ENCODE peak calls at places on chromosomes 3 and 15, in eight cellular contexts. X is transverse colon, I is HL-60, K is adrenal gland, Y is spleen, L is fibroblast of lung, F is HepG2, G is GM12878. V is an unnamed sample.

GRCh38 chr3:156812521-156813335 is 13.4 kb upstream of the LEKR1 start:
- DNase-seq in X (no peak), I (peak; percentile 67), K (no peak), Y (no peak), L (peak; percentile 46), F (peak; percentile 82), G (no peak), V (no peak)

GRCh38 chr3:73094127-73094526 is 32.7 kb downstream of the EBLN2 start:
- DNase-seq in X (no peak), I (peak; percentile 54), K (no peak), Y (no peak), L (peak; percentile 23), F (peak; percentile 23), G (no peak), V (no peak)

GRCh38 chr15:72237286-72238224 is 6.6 kb upstream of the PKM start:
- DNase-seq in X (peak; percentile 51), I (peak; percentile 94), K (peak; percentile 91), Y (no peak), L (peak; percentile 98), F (peak; percentile 85), G (peak; percentile 51), V (no peak)

GRCh38 chr3:173739716-173740115 is 342.2 kb downstream of the NLGN1 start:
- DNase-seq in X (no peak), I (no peak), K (no peak), Y (no peak), L (peak; percentile 72), F (no peak), G (no peak), V (no peak)

GRCh38 chr3:13200465-13200864 is 127.2 kb upstream of the IQSEC1 start:
- DNase-seq in X (no peak), I (no peak), K (no peak), Y (no peak), L (no peak), F (no peak), G (no peak), V (no peak)

GRCh38 chr3:112709929-112710328 is 69.0 kb upstream of the CCDC80 start:
- DNase-seq in X (no peak), I (no peak), K (no peak), Y (no peak), L (no peak), F (no peak), G (no peak), V (no peak)

GRCh38 chr3:46903341-46904302 is 26.1 kb downstream of the PTH1R start:
- DNase-seq in X (no peak), I (no peak), K (no peak), Y (peak; percentile 64), L (peak; percentile 63), F (no peak), G (no peak), V (no peak)

GRCh38 chr15:60798821-60799220 is 319.9 kb upstream of the ICE2 start:
- DNase-seq in X (no peak), I (no peak), K (peak; percentile 65), Y (no peak), L (peak; percentile 63), F (peak; percentile 25), G (peak; percentile 19), V (no peak)

GRCh38 chr15:67736810-67737209 is 88.5 kb upstream of the SKOR1 start:
- DNase-seq in X (no peak), I (no peak), K (no peak), Y (no peak), L (peak; percentile 22), F (no peak), G (no peak), V (no peak)

GRCh38 chr3:61442696-61443095 is 118.7 kb upstream of the PTPRG start:
- DNase-seq in X (no peak), I (no peak), K (no peak), Y (no peak), L (peak; percentile 7), F (no peak), G (no peak), V (no peak)

GRCh38 chr3:132645058-132645457 is 14.6 kb downstream of the ACAD11 start:
- DNase-seq in X (no peak), I (no peak), K (no peak), Y (no peak), L (no peak), F (no peak), G (no peak), V (no peak)

GRCh38 chr3:147939425-147940196 is 530.4 kb downstream of the ZIC1 start:
- DNase-seq in X (no peak), I (no peak), K (no peak), Y (no peak), L (peak; percentile 38), F (no peak), G (no peak), V (no peak)

GRCh38 chr3:50340404-50341329 is at the start of gene RASSF1:
- DNase-seq in X (peak; percentile 80), I (peak; percentile 95), K (peak; percentile 52), Y (peak; percentile 96), L (no peak), F (no peak), G (no peak), V (peak; percentile 54)

GRCh38 chr15:80693682-80694623 is 1.2 kb upstream of the ABHD17C start:
- DNase-seq in X (no peak), I (no peak), K (peak; percentile 26), Y (no peak), L (no peak), F (no peak), G (no peak), V (no peak)

GRCh38 chr15:80694624-80695098 is 449 bp upstream of the ABHD17C start:
- DNase-seq in X (peak; percentile 59), I (peak; percentile 4), K (peak; percentile 27), Y (peak; percentile 84), L (peak; percentile 48), F (no peak), G (no peak), V (peak; percentile 4)

GRCh38 chr15:80695099-80695910 is at the start of gene ABHD17C:
- DNase-seq in X (peak; percentile 74), I (peak; percentile 26), K (peak; percentile 52), Y (peak; percentile 91), L (peak; percentile 72), F (peak; percentile 9), G (no peak), V (peak; percentile 14)

GRCh38 chr15:80697316-80697715 is 2.2 kb downstream of the ABHD17C start:
- DNase-seq in X (peak; percentile 41), I (no peak), K (no peak), Y (no peak), L (no peak), F (no peak), G (no peak), V (no peak)

GRCh38 chr15:80695911-80696651 is 971 bp downstream of the ABHD17C start:
- DNase-seq in X (peak; percentile 78), I (peak; percentile 10), K (peak; percentile 34), Y (no peak), L (peak; percentile 22), F (peak; percentile 20), G (no peak), V (peak; percentile 5)
- TF ChIP-seq CTCF in X (peak; percentile 42), I (no peak), K (no peak), Y (no peak), L (peak; percentile 40), F (peak; percentile 20), G (peak; percentile 31), V (no peak)

DNA sequence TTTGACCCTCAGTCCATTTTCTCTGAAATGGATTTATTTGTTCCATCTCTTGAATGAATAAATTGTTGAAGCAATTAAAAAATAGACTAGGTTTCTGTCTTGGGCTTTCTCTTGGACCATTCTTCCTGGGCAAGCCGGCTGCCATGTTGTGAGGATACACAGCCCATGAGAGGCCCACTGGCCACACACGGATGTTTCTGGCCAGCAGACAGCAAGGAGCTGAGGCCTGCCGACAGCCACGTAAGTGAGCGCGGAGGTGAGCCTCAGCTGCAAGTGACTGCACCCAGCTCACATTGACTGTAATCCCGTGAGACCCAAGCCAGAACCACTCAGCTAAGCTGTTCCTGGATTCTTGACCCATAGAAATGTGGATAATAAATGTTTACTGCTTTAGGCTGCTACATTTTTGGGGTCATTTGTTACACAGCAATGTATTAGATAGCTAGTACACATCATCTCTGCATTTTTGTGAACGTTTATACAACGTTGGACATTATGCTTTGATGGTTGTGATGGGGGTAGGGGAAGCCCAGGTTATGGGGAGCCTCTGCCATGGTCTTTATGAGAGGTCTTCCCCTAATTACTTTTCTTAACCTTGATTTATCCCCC is 22.8 kb downstream of the IDH3A start:
- DNase-seq in X (no peak), I (no peak), K (peak; percentile 20), Y (no peak), L (no peak), F (no peak), G (no peak), V (no peak)
- H3K27ac ChIP-seq in X (no peak overlapping the region), I (no peak overlapping the region), K (peak overlapping the region; percentile 67), Y (peak overlapping the region; percentile 61), L (no peak overlapping the region), F (no peak overlapping the region), G (peak overlapping the region; percentile 88), V (no peak overlapping the region)

GRCh38 chr15:70474367-70474681 is 289.0 kb downstream of the UACA start:
- DNase-seq in X (no peak), I (no peak), K (no peak), Y (no peak), L (no peak), F (no peak), G (no peak), V (no peak)
- H3K4me3 ChIP-seq in X (no peak overlapping the region), I (no peak overlapping the region), K (no peak overlapping the region), Y (no peak overlapping the region), L (peak overlapping the region; percentile 22), F (no peak overlapping the region), G (no peak overlapping the region), V (no peak overlapping the region)

GRCh38 chr15:33807665-33808064 is 160.6 kb upstream of the CHRM5 start:
- DNase-seq in X (no peak), I (no peak), K (no peak), Y (no peak), L (no peak), F (no peak), G (no peak), V (no peak)
- TF ChIP-seq CTCF in X (no peak), I (no peak), K (no peak), Y (no peak), L (no peak), F (no peak), G (no peak), V (no peak)

DNA sequence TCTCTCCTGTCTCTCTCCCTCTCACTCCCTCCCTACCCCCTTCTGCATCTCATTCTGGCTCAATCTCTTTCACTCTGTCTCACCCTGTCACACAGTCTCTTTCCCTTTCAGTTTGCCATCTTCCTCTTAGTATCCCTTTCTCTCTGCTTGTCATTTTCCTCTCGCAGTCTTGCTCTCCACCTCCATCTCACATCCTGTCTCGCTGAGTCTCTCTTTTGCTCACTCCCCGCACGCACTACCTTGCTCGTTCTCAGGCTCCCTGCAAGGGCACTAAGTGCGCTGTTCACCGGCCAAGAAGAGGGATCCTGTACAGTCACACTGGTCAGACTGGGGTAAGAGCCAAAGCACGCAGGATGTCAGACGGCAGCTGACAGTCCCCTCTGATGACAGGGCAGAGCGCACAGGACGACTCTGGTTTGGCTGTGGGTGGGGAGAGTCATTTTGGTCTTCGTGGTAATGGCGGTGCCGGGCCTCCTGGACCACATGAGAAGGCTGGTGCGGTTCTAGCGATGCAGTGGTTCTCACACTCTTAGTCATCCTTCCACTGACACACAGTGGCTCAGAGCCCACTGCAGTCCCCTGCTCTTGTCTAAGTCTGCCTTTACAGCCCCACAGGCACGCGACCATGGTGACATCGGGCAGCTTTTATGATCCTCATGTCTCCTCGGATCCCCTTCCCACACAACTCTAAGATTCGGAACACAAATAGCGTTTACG is 356.8 kb downstream of the FOXP1 start:
- DNase-seq in X (peak; percentile 19), I (no peak), K (no peak), Y (peak; percentile 85), L (peak; percentile 78), F (no peak), G (peak; percentile 28), V (peak; percentile 84)
- H3K27ac ChIP-seq in X (peak overlapping the region; percentile 63), I (no peak overlapping the region), K (no peak overlapping the region), Y (peak overlapping the region; percentile 53), L (peak overlapping the region; percentile 71), F (no peak overlapping the region), G (no peak overlapping the region), V (peak overlapping the region; percentile 18)

GRCh38 chr3:6770376-6770648 is 90.6 kb upstream of the GRM7 start:
- DNase-seq in X (no peak), I (no peak), K (no peak), Y (no peak), L (no peak), F (no peak), G (no peak), V (no peak)
- H3K4me3 ChIP-seq in X (no peak overlapping the region), I (no peak overlapping the region), K (no peak overlapping the region), Y (no peak overlapping the region), L (no peak overlapping the region), F (no peak overlapping the region), G (no peak overlapping the region), V (no peak overlapping the region)

V was measured in CD8-positive, alpha-beta T cell.